ENCODE peak calls at places on chromosomes 13 and 19, in nine cellular contexts. P is transverse colon, L is K562, U is Panc1, X is H1, A is breast epithelium, H is HL-60, J is HCT116, F is SK-N-MC. E is an unnamed sample.

GRCh38 chr19:13103961-13104847 is 1.5 kb upstream of the LYL1 start:
- DNase-seq in X (peak; percentile 95), H (peak; percentile 97), J (no peak), F (no peak), L (peak; percentile 81), U (no peak), A (no peak), P (peak; percentile 76), E (peak; percentile 83)

GRCh38 chr19:13727798-13728197 is 36.5 kb upstream of the MRI1 start:
- DNase-seq in F (no peak), J (no peak), U (no peak), A (no peak), L (no peak), P (no peak), X (no peak), H (no peak), E (no peak)

GRCh38 chr13:67186985-67187569 is 43.1 kb downstream of the PCDH9 start:
- DNase-seq in U (no peak), A (no peak), J (no peak), F (no peak), P (no peak), H (no peak), X (no peak), L (no peak), E (no peak)

GRCh38 chr19:20612711-20613316 is 47.2 kb upstream of the ZNF737 start:
- DNase-seq in A (no peak), X (no peak), P (no peak), L (no peak), H (no peak), U (no peak), J (no peak), F (no peak), E (no peak)

GRCh38 chr19:1875646-1876493 is 9.4 kb downstream of the ABHD17A start:
- DNase-seq in H (peak; percentile 89), A (peak; percentile 91), F (no peak), P (peak; percentile 94), U (no peak), L (peak; percentile 86), J (peak; percentile 68), X (peak; percentile 88), E (peak; percentile 93)

GRCh38 chr19:54448774-54449700 is at the start of gene LENG8:
- DNase-seq in F (peak; percentile 94), A (peak; percentile 98), H (peak; percentile 99), J (peak; percentile 97), X (peak; percentile 92), L (peak; percentile 98), U (peak; percentile 94), P (peak; percentile 98), E (peak; percentile 92)

GRCh38 chr19:45528744-45529453 is 21.6 kb downstream of the VASP start:
- DNase-seq in F (no peak), A (peak; percentile 69), U (no peak), H (no peak), X (peak; percentile 88), J (no peak), L (peak; percentile 81), P (peak; percentile 77), E (no peak)

GRCh38 chr13:76527041-76527440 is 359.2 kb downstream of the KCTD12 start:
- DNase-seq in P (no peak), F (no peak), U (no peak), L (no peak), X (no peak), J (no peak), H (no peak), A (no peak), E (no peak)

GRCh38 chr19:45746866-45747265 is 13.6 kb downstream of the MEIOSIN start:
- DNase-seq in J (no peak), A (no peak), L (no peak), P (no peak), F (no peak), U (no peak), H (no peak), X (no peak), E (no peak)

GRCh38 chr13:107296804-107297203 is 728.9 kb upstream of the ARGLU1 start:
- DNase-seq in H (no peak), P (no peak), F (no peak), A (no peak), X (no peak), U (no peak), L (no peak), J (no peak), E (no peak)

GRCh38 chr19:19113040-19113541 is 25.2 kb downstream of the TMEM161A start:
- DNase-seq in U (no peak), L (peak; percentile 63), P (no peak), A (no peak), J (no peak), F (no peak), X (peak; percentile 71), H (no peak), E (no peak)

GRCh38 chr19:30516586-30516985 is 144.4 kb downstream of the ZNF536 start:
- DNase-seq in P (no peak), J (no peak), H (no peak), F (no peak), L (no peak), X (no peak), A (no peak), U (no peak), E (no peak)

GRCh38 chr19:48364564-48365363 is 597 bp downstream of the SYNGR4 start:
- DNase-seq in A (no peak), P (peak; percentile 25), U (no peak), F (no peak), X (no peak), H (no peak), L (no peak), J (no peak), E (no peak)

GRCh38 chr13:95420501-95420900 is 119.2 kb upstream of the ABCC4 start:
- DNase-seq in L (no peak), J (no peak), A (no peak), H (peak; percentile 27), X (no peak), F (no peak), U (no peak), P (no peak), E (no peak)

GRCh38 chr13:51797664-51798488 is 6.1 kb downstream of the DHRS12 start:
- DNase-seq in F (no peak), U (no peak), X (peak; percentile 55), L (peak; percentile 26), P (peak; percentile 51), J (peak; percentile 66), H (no peak), A (no peak), E (peak; percentile 47)

GRCh38 chr13:80339841-80340642 is 884 bp downstream of the SPRY2 start:
- DNase-seq in A (no peak), U (no peak), L (peak; percentile 31), X (peak; percentile 61), H (no peak), P (peak; percentile 68), F (no peak), J (no peak), E (no peak)

GRCh38 chr19:43562211-43562697 is 13.1 kb downstream of the XRCC1 start:
- DNase-seq in P (no peak), H (no peak), L (no peak), X (no peak), U (no peak), F (no peak), J (no peak), A (no peak), E (no peak)

GRCh38 chr13:110684388-110685056 is 21.4 kb downstream of the CARS2 start:
- DNase-seq in H (no peak), J (no peak), A (no peak), F (no peak), L (no peak), U (no peak), X (no peak), P (no peak), E (no peak)

GRCh38 chr19:17389957-17390664 is 3.9 kb downstream of the CCDC194 start:
- DNase-seq in A (no peak), F (no peak), P (no peak), L (peak; percentile 31), J (no peak), H (no peak), U (no peak), X (no peak), E (no peak)

GRCh38 chr19:38665950-38666661 is 18.7 kb downstream of the ACTN4 start:
- DNase-seq in L (no peak), X (peak; percentile 79), H (no peak), F (no peak), A (peak; percentile 70), P (peak; percentile 57), J (no peak), U (no peak), E (no peak)
- TF ChIP-seq POLR2AphosphoS5 in L (no peak), X (peak; percentile 64), H (no peak), F (no peak), A (peak; percentile 24), P (peak; percentile 17), J (no peak), U (no peak), E (no peak)

GRCh38 chr19:53068199-53068598 is 23.7 kb downstream of the ERVV-2 start:
- DNase-seq in A (no peak), L (no peak), F (no peak), J (no peak), U (no peak), P (no peak), H (no peak), X (no peak), E (no peak)
- TF ChIP-seq POLR2AphosphoS5 in A (no peak), L (no peak), F (no peak), J (no peak), U (no peak), P (no peak), H (no peak), X (no peak), E (no peak)

GRCh38 chr19:16370671-16371391 is 46.2 kb downstream of the KLF2 start:
- DNase-seq in A (no peak), L (no peak), F (no peak), J (no peak), X (no peak), P (no peak), H (no peak), U (no peak), E (no peak)
- TF ChIP-seq POLR2AphosphoS5 in A (no peak), L (no peak), F (no peak), J (no peak), X (no peak), P (no peak), H (no peak), U (no peak), E (no peak)

GRCh38 chr19:6718111-6718740 is 2.2 kb downstream of the C3 start:
- DNase-seq in L (no peak), P (no peak), A (no peak), U (no peak), H (no peak), J (no peak), X (no peak), F (no peak), E (no peak)

GRCh38 chr19:6720369-6721112 is at the start of gene C3:
- DNase-seq in P (no peak), F (no peak), U (no peak), J (no peak), X (no peak), A (no peak), H (no peak), L (no peak), E (no peak)

GRCh38 chr19:6719992-6720368 is 470 bp downstream of the C3 start:
- DNase-seq in J (no peak), P (no peak), U (no peak), F (no peak), X (no peak), L (no peak), A (no peak), H (no peak), E (no peak)

GRCh38 chr19:6718741-6719539 is 1.5 kb downstream of the C3 start:
- DNase-seq in X (no peak), A (no peak), U (no peak), P (no peak), F (no peak), J (peak; percentile 79), H (no peak), L (peak; percentile 99), E (no peak)

GRCh38 chr19:6719540-6719861 is 949 bp downstream of the C3 start:
- DNase-seq in U (no peak), H (no peak), J (no peak), P (no peak), A (no peak), L (no peak), X (no peak), F (no peak), E (no peak)
- TF ChIP-seq POLR2AphosphoS5 in U (no peak), H (no peak), J (no peak), P (no peak), A (no peak), L (no peak), X (no peak), F (no peak), E (no peak)

E was measured in GM12892.